ENCODE peak calls at places on chromosomes 5 and 9, in six cellular contexts. One of them, this sample, is unnamed.

GRCh38 chr5:93978222-93978621 is 236.8 kb upstream of the POU5F2 start:
- DNase-seq in neuronal stem cell: no peak
- DNase-seq in AG09309: no peak
- DNase-seq in DND-41: no peak
- DNase-seq in lung: no peak
- DNase-seq in colonic mucosa: no peak
- DNase-seq in this sample: no peak

GRCh38 chr5:96048763-96049162 is 87.1 kb upstream of the ELL2 start:
- DNase-seq in neuronal stem cell: no peak
- DNase-seq in AG09309: no peak
- DNase-seq in DND-41: no peak
- DNase-seq in lung: no peak
- DNase-seq in colonic mucosa: no peak
- DNase-seq in this sample: peak; percentile 32

GRCh38 chr5:73544429-73545402 is 20.7 kb downstream of the ANKRA2 start:
- DNase-seq in neuronal stem cell: no peak
- DNase-seq in AG09309: no peak
- DNase-seq in DND-41: no peak
- DNase-seq in lung: peak; percentile 42
- DNase-seq in colonic mucosa: peak; percentile 88
- DNase-seq in this sample: peak; percentile 7

GRCh38 chr5:9381464-9381863 is 164.4 kb downstream of the SEMA5A start:
- DNase-seq in neuronal stem cell: no peak
- DNase-seq in AG09309: no peak
- DNase-seq in DND-41: no peak
- DNase-seq in lung: no peak
- DNase-seq in colonic mucosa: no peak
- DNase-seq in this sample: no peak

GRCh38 chr5:74409166-74409706 is 231.3 kb downstream of the ENC1 start:
- DNase-seq in neuronal stem cell: no peak
- DNase-seq in AG09309: no peak
- DNase-seq in DND-41: no peak
- DNase-seq in lung: no peak
- DNase-seq in colonic mucosa: no peak
- DNase-seq in this sample: no peak

GRCh38 chr9:136107155-136107952 is 11.3 kb downstream of the TMEM250 start:
- DNase-seq in neuronal stem cell: no peak
- DNase-seq in AG09309: no peak
- DNase-seq in DND-41: peak; percentile 53
- DNase-seq in lung: no peak
- DNase-seq in colonic mucosa: peak; percentile 76
- DNase-seq in this sample: no peak

GRCh38 chr9:100099722-100100042 is 639 bp downstream of the INVS start:
- DNase-seq in neuronal stem cell: no peak
- DNase-seq in AG09309: no peak
- DNase-seq in DND-41: no peak
- DNase-seq in lung: peak; percentile 54
- DNase-seq in colonic mucosa: no peak
- DNase-seq in this sample: peak; percentile 45

GRCh38 chr9:113621309-113621791 is 157.8 kb downstream of the RGS3 start:
- DNase-seq in neuronal stem cell: no peak
- DNase-seq in AG09309: peak; percentile 76
- DNase-seq in DND-41: no peak
- DNase-seq in lung: no peak
- DNase-seq in colonic mucosa: no peak
- DNase-seq in this sample: no peak

GRCh38 chr5:51381801-51382507 is 1.3 kb upstream of the ISL1 start:
- DNase-seq in neuronal stem cell: peak; percentile 20
- DNase-seq in AG09309: no peak
- DNase-seq in DND-41: no peak
- DNase-seq in lung: no peak
- DNase-seq in colonic mucosa: no peak
- DNase-seq in this sample: peak; percentile 45

GRCh38 chr5:61234019-61234418 is 71.8 kb upstream of the SMIM15 start:
- DNase-seq in neuronal stem cell: no peak
- DNase-seq in AG09309: no peak
- DNase-seq in DND-41: no peak
- DNase-seq in lung: no peak
- DNase-seq in colonic mucosa: no peak
- DNase-seq in this sample: no peak

GRCh38 chr9:108525214-108525613 is 330.6 kb downstream of the ACTL7B start:
- DNase-seq in neuronal stem cell: no peak
- DNase-seq in AG09309: no peak
- DNase-seq in DND-41: no peak
- DNase-seq in lung: no peak
- DNase-seq in colonic mucosa: no peak
- DNase-seq in this sample: no peak

GRCh38 chr5:176533390-176533789 is 3.8 kb downstream of the RNF44 start:
- DNase-seq in neuronal stem cell: no peak
- DNase-seq in AG09309: no peak
- DNase-seq in DND-41: peak; percentile 82
- DNase-seq in lung: no peak
- DNase-seq in colonic mucosa: no peak
- DNase-seq in this sample: no peak

GRCh38 chr5:118967059-118967508 is 21.3 kb downstream of the DTWD2 start:
- DNase-seq in neuronal stem cell: no peak
- DNase-seq in AG09309: no peak
- DNase-seq in DND-41: no peak
- DNase-seq in lung: no peak
- DNase-seq in colonic mucosa: no peak
- DNase-seq in this sample: no peak

GRCh38 chr5:3594514-3595101 is 1.0 kb upstream of the IRX1 start:
- DNase-seq in neuronal stem cell: no peak
- DNase-seq in AG09309: no peak
- DNase-seq in DND-41: no peak
- DNase-seq in lung: peak; percentile 31
- DNase-seq in colonic mucosa: no peak
- DNase-seq in this sample: no peak

GRCh38 chr9:37508135-37508833 is 22.5 kb downstream of the POLR1E start:
- DNase-seq in neuronal stem cell: no peak
- DNase-seq in AG09309: no peak
- DNase-seq in DND-41: no peak
- DNase-seq in lung: no peak
- DNase-seq in colonic mucosa: no peak
- DNase-seq in this sample: no peak

GRCh38 chr9:19998153-19998552 is 209.3 kb upstream of the SLC24A2 start:
- DNase-seq in neuronal stem cell: no peak
- DNase-seq in AG09309: no peak
- DNase-seq in DND-41: peak; percentile 30
- DNase-seq in lung: no peak
- DNase-seq in colonic mucosa: no peak
- DNase-seq in this sample: no peak

GRCh38 chr9:17906204-17906840 is 327.5 kb downstream of the SH3GL2 start:
- DNase-seq in neuronal stem cell: peak; percentile 49
- DNase-seq in AG09309: no peak
- DNase-seq in DND-41: no peak
- DNase-seq in lung: no peak
- DNase-seq in colonic mucosa: peak; percentile 72
- DNase-seq in this sample: no peak

GRCh38 chr5:26663500-26663899 is 374.9 kb downstream of the CDH9 start:
- DNase-seq in neuronal stem cell: no peak
- DNase-seq in AG09309: no peak
- DNase-seq in DND-41: no peak
- DNase-seq in lung: no peak
- DNase-seq in colonic mucosa: no peak
- DNase-seq in this sample: no peak

GRCh38 chr5:57349214-57349613 is 133.4 kb downstream of the ACTBL2 start:
- DNase-seq in neuronal stem cell: no peak
- DNase-seq in AG09309: no peak
- DNase-seq in DND-41: no peak
- DNase-seq in lung: no peak
- DNase-seq in colonic mucosa: no peak
- DNase-seq in this sample: no peak

GRCh38 chr9:91141407-91141973 is 220.2 kb downstream of the AUH start:
- DNase-seq in neuronal stem cell: no peak
- DNase-seq in AG09309: no peak
- DNase-seq in DND-41: no peak
- DNase-seq in lung: no peak
- DNase-seq in colonic mucosa: no peak
- DNase-seq in this sample: no peak

GRCh38 chr9:38227656-38228055 is 158.6 kb upstream of the SHB start:
- DNase-seq in neuronal stem cell: no peak
- DNase-seq in AG09309: no peak
- DNase-seq in DND-41: peak; percentile 59
- DNase-seq in lung: no peak
- DNase-seq in colonic mucosa: no peak
- DNase-seq in this sample: no peak

GRCh38 chr9:130938652-130939404 is at the start of gene FIBCD1:
- DNase-seq in neuronal stem cell: no peak
- DNase-seq in AG09309: no peak
- DNase-seq in DND-41: no peak
- DNase-seq in lung: no peak
- DNase-seq in colonic mucosa: peak; percentile 71
- DNase-seq in this sample: peak; percentile 20

GRCh38 chr9:14136047-14136446 is 177.9 kb downstream of the NFIB start:
- DNase-seq in neuronal stem cell: no peak
- DNase-seq in AG09309: no peak
- DNase-seq in DND-41: no peak
- DNase-seq in lung: no peak
- DNase-seq in colonic mucosa: no peak
- DNase-seq in this sample: no peak

GRCh38 chr5:91419571-91420537 is 36.7 kb upstream of the ARRDC3 start:
- DNase-seq in neuronal stem cell: peak; percentile 63
- DNase-seq in AG09309: no peak
- DNase-seq in DND-41: peak; percentile 61
- DNase-seq in lung: peak; percentile 57
- DNase-seq in colonic mucosa: peak; percentile 74
- DNase-seq in this sample: peak; percentile 70

GRCh38 chr5:154642499-154643245 is 112.5 kb upstream of the LARP1 start:
- DNase-seq in neuronal stem cell: no peak
- DNase-seq in AG09309: no peak
- DNase-seq in DND-41: no peak
- DNase-seq in lung: no peak
- DNase-seq in colonic mucosa: no peak
- DNase-seq in this sample: no peak

GRCh38 chr5:62977641-62978040 is 399.0 kb downstream of the LRRC70 start:
- DNase-seq in neuronal stem cell: peak; percentile 6
- DNase-seq in AG09309: no peak
- DNase-seq in DND-41: no peak
- DNase-seq in lung: no peak
- DNase-seq in colonic mucosa: no peak
- DNase-seq in this sample: no peak

GRCh38 chr5:125411163-125412050 is 665.0 kb upstream of the ZNF608 start:
- DNase-seq in neuronal stem cell: no peak
- DNase-seq in AG09309: no peak
- DNase-seq in DND-41: no peak
- DNase-seq in lung: no peak
- DNase-seq in colonic mucosa: peak; percentile 72
- DNase-seq in this sample: peak; percentile 45

GRCh38 chr5:125409496-125410351 is 663.3 kb upstream of the ZNF608 start:
- DNase-seq in neuronal stem cell: peak; percentile 81
- DNase-seq in AG09309: no peak
- DNase-seq in DND-41: no peak
- DNase-seq in lung: no peak
- DNase-seq in colonic mucosa: peak; percentile 20
- DNase-seq in this sample: peak; percentile 95

GRCh38 chr5:125410501-125411162 is 664.2 kb upstream of the ZNF608 start:
- DNase-seq in neuronal stem cell: no peak
- DNase-seq in AG09309: peak; percentile 25
- DNase-seq in DND-41: no peak
- DNase-seq in lung: no peak
- DNase-seq in colonic mucosa: no peak
- DNase-seq in this sample: peak; percentile 79

GRCh38 chr5:125409101-125409495 is 662.7 kb upstream of the ZNF608 start:
- DNase-seq in neuronal stem cell: peak; percentile 40
- DNase-seq in AG09309: no peak
- DNase-seq in DND-41: no peak
- DNase-seq in lung: no peak
- DNase-seq in colonic mucosa: no peak
- DNase-seq in this sample: peak; percentile 12

DNA sequence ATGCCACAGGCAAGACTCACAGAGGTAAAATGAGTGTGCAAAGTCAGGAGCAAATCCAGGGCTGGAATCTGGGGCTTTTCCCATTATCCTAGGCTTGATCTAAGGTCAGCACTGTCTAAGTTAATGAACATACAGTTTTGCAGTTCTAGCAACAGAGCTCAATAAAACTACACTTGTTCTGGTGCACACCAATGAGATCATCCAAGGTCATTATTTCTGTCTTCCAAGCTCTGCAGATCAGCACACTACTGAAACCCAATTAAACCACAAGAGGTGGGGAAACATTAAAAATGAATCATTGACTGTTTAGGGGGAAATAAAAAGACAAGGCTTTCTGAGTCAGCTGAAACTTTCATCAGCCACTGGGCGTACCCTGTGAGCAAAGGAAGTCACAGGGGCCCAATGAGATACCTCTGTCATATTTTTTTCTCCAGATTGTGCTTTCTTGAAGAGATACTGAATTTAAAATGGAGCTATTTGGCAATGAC is 662.2 kb upstream of the ZNF608 start:
- DNase-seq in neuronal stem cell: no peak
- DNase-seq in AG09309: peak; percentile 79
- DNase-seq in DND-41: peak; percentile 22
- DNase-seq in lung: no peak
- DNase-seq in colonic mucosa: peak; percentile 40
- DNase-seq in this sample: no peak
- H3K4me3 ChIP-seq in neuronal stem cell: no peak overlapping the region
- H3K4me3 ChIP-seq in AG09309: no peak overlapping the region
- H3K4me3 ChIP-seq in DND-41: no peak overlapping the region
- H3K4me3 ChIP-seq in lung: no peak overlapping the region
- H3K4me3 ChIP-seq in colonic mucosa: no peak overlapping the region
- H3K4me3 ChIP-seq in this sample: no peak overlapping the region

GRCh38 chr9:137162505-137163100 is 7.2 kb downstream of the LRRC26 start:
- DNase-seq in neuronal stem cell: no peak
- DNase-seq in AG09309: no peak
- DNase-seq in DND-41: no peak
- DNase-seq in lung: no peak
- DNase-seq in colonic mucosa: peak; percentile 63
- DNase-seq in this sample: no peak
- H3K4me3 ChIP-seq in neuronal stem cell: peak overlapping the region; percentile 72
- H3K4me3 ChIP-seq in AG09309: no peak overlapping the region
- H3K4me3 ChIP-seq in DND-41: no peak overlapping the region
- H3K4me3 ChIP-seq in lung: no peak overlapping the region
- H3K4me3 ChIP-seq in colonic mucosa: no peak overlapping the region
- H3K4me3 ChIP-seq in this sample: no peak overlapping the region

GRCh38 chr5:157948738-157949410 is 89.9 kb upstream of the CLINT1 start:
- DNase-seq in neuronal stem cell: peak; percentile 84
- DNase-seq in AG09309: peak; percentile 80
- DNase-seq in DND-41: peak; percentile 90
- DNase-seq in lung: peak; percentile 91
- DNase-seq in colonic mucosa: peak; percentile 97
- DNase-seq in this sample: peak; percentile 94
- H3K4me3 ChIP-seq in neuronal stem cell: no peak overlapping the region
- H3K4me3 ChIP-seq in AG09309: no peak overlapping the region
- H3K4me3 ChIP-seq in DND-41: no peak overlapping the region
- H3K4me3 ChIP-seq in lung: no peak overlapping the region
- H3K4me3 ChIP-seq in colonic mucosa: no peak overlapping the region
- H3K4me3 ChIP-seq in this sample: no peak overlapping the region

GRCh38 chr9:6216951-6217350 is 1.3 kb downstream of the IL33 start:
- DNase-seq in neuronal stem cell: no peak
- DNase-seq in AG09309: no peak
- DNase-seq in DND-41: no peak
- DNase-seq in lung: no peak
- DNase-seq in colonic mucosa: no peak
- DNase-seq in this sample: no peak
- H3K4me3 ChIP-seq in neuronal stem cell: no peak overlapping the region
- H3K4me3 ChIP-seq in AG09309: no peak overlapping the region
- H3K4me3 ChIP-seq in DND-41: no peak overlapping the region
- H3K4me3 ChIP-seq in lung: no peak overlapping the region
- H3K4me3 ChIP-seq in colonic mucosa: no peak overlapping the region
- H3K4me3 ChIP-seq in this sample: no peak overlapping the region

This sample was measured in HAP-1.